ENCODE peak calls at places on chromosome 21, in six cellular contexts. M is WTC11, K is H1, J is SK-N-SH, N is A549, L is K562. V is an unnamed sample.
A peak's percentile ranks its signal among the peaks of the same experiment; 100 is the strongest.

GRCh38 chr21:17711896-17712295 is 99.2 kb upstream of the BTG3 start:
- DNase-seq in M (no peak), K (no peak), J (no peak), N (no peak), L (no peak), V (no peak)

GRCh38 chr21:33540711-33541104 is 1.2 kb downstream of the GART start:
- DNase-seq in M (no peak), K (no peak), J (no peak), N (no peak), L (no peak), V (no peak)

GRCh38 chr21:26850116-26850643 is 5.0 kb upstream of the ADAMTS1 start:
- DNase-seq in M (no peak), K (no peak), J (peak; percentile 51), N (no peak), L (peak; percentile 15), V (peak; percentile 59)

GRCh38 chr21:43206231-43207042 is 37.6 kb downstream of the CRYAA start:
- DNase-seq in M (peak; percentile 11), K (no peak), J (no peak), N (no peak), L (no peak), V (no peak)

GRCh38 chr21:44054710-44055109 is 42.6 kb downstream of the TRAPPC10 start:
- DNase-seq in M (no peak), K (no peak), J (no peak), N (no peak), L (no peak), V (peak; percentile 56)

GRCh38 chr21:32735524-32735923 is 7.7 kb upstream of the SYNJ1 start:
- DNase-seq in M (no peak), K (no peak), J (no peak), N (no peak), L (no peak), V (no peak)

GRCh38 chr21:44051462-44051941 is 39.4 kb downstream of the TRAPPC10 start:
- DNase-seq in M (no peak), K (no peak), J (no peak), N (no peak), L (no peak), V (peak; percentile 55)

GRCh38 chr21:34669149-34669879 is 520 bp downstream of the CLIC6 start:
- DNase-seq in M (peak; percentile 51), K (no peak), J (peak; percentile 26), N (no peak), L (no peak), V (no peak)

GRCh38 chr21:38806153-38806941 is 618 bp downstream of the ETS2 start:
- DNase-seq in M (peak; percentile 47), K (no peak), J (peak; percentile 74), N (no peak), L (no peak), V (no peak)

GRCh38 chr21:17780539-17780938 is 38.6 kb downstream of the C21orf91 start:
- DNase-seq in M (no peak), K (no peak), J (no peak), N (no peak), L (no peak), V (no peak)

GRCh38 chr21:39029086-39029772 is 154.0 kb downstream of the PSMG1 start:
- DNase-seq in M (no peak), K (no peak), J (peak; percentile 77), N (no peak), L (no peak), V (peak; percentile 83)

GRCh38 chr21:36613064-36613463 is 85.9 kb upstream of the SIM2 start:
- DNase-seq in M (no peak), K (no peak), J (no peak), N (no peak), L (no peak), V (peak; percentile 79)

GRCh38 chr21:33211732-33212131 is 18.0 kb upstream of the IFNAR2 start:
- DNase-seq in M (no peak), K (no peak), J (no peak), N (no peak), L (no peak), V (no peak)

GRCh38 chr21:25350056-25350455 is 257.2 kb downstream of the MRPL39 start:
- DNase-seq in M (peak; percentile 71), K (no peak), J (peak; percentile 25), N (no peak), L (peak; percentile 18), V (peak; percentile 60)

GRCh38 chr21:38680401-38680800 is 125.3 kb upstream of the ETS2 start:
- DNase-seq in M (no peak), K (no peak), J (no peak), N (no peak), L (no peak), V (no peak)

GRCh38 chr21:33232640-33233039 is 2.9 kb downstream of the IFNAR2 start:
- DNase-seq in M (no peak), K (no peak), J (no peak), N (no peak), L (no peak), V (no peak)

GRCh38 chr21:16514316-16514715 is 784.5 kb downstream of the USP25 start:
- DNase-seq in M (no peak), K (no peak), J (no peak), N (no peak), L (no peak), V (no peak)

GRCh38 chr21:34996304-34997081 is 52.6 kb downstream of the RUNX1 start:
- DNase-seq in M (no peak), K (no peak), J (no peak), N (no peak), L (peak; percentile 60), V (peak; percentile 41)

GRCh38 chr21:35599164-35599563 is 461.2 kb downstream of the SETD4 start:
- DNase-seq in M (no peak), K (no peak), J (no peak), N (no peak), L (no peak), V (no peak)

GRCh38 chr21:35350965-35351364 is 301.9 kb upstream of the RUNX1 start:
- DNase-seq in M (no peak), K (no peak), J (no peak), N (no peak), L (no peak), V (peak; percentile 41)

GRCh38 chr21:29873908-29874307 is 65.9 kb downstream of the GRIK1 start:
- DNase-seq in M (peak; percentile 16), K (no peak), J (no peak), N (no peak), L (no peak), V (no peak)

GRCh38 chr21:15274701-15275255 is 210.0 kb upstream of the NRIP1 start:
- DNase-seq in M (no peak), K (no peak), J (no peak), N (no peak), L (no peak), V (no peak)

GRCh38 chr21:31693222-31693621 is 33.7 kb downstream of the SOD1 start:
- DNase-seq in M (no peak), K (no peak), J (no peak), N (no peak), L (no peak), V (no peak)

GRCh38 chr21:43692949-43693348 is 26.0 kb upstream of the PDXK start:
- DNase-seq in M (no peak), K (no peak), J (no peak), N (no peak), L (no peak), V (no peak)

GRCh38 chr21:42833439-42833815 is 45.9 kb downstream of the WDR4 start:
- DNase-seq in M (peak; percentile 25), K (no peak), J (peak; percentile 77), N (peak; percentile 38), L (peak; percentile 62), V (peak; percentile 5)

GRCh38 chr21:39184050-39184980 is 1.1 kb upstream of the PSMG1 start:
- DNase-seq in M (no peak), K (no peak), J (no peak), N (no peak), L (no peak), V (no peak)

GRCh38 chr21:16536661-16537359 is 807.0 kb downstream of the USP25 start:
- DNase-seq in M (no peak), K (no peak), J (no peak), N (no peak), L (no peak), V (peak; percentile 6)

GRCh38 chr21:33640697-33641338 is 723 bp downstream of the CRYZL1 start:
- DNase-seq in M (no peak), K (no peak), J (peak; percentile 33), N (no peak), L (no peak), V (peak; percentile 22)

GRCh38 chr21:41139275-41139674 is 28.7 kb upstream of the BACE2 start:
- DNase-seq in M (no peak), K (no peak), J (no peak), N (no peak), L (no peak), V (no peak)
- TF ChIP-seq USF2 in M (no peak), K (no peak), J (no peak), N (no peak), L (no peak), V (no peak)

GRCh38 chr21:28758042-28758882 is 234.4 kb downstream of the LTN1 start:
- DNase-seq in M (no peak), K (no peak), J (no peak), N (no peak), L (no peak), V (no peak)

GRCh38 chr21:28750565-28750964 is 242.1 kb downstream of the LTN1 start:
- DNase-seq in M (no peak), K (no peak), J (no peak), N (no peak), L (no peak), V (no peak)

GRCh38 chr21:28754862-28755261 is 237.8 kb downstream of the LTN1 start:
- DNase-seq in M (no peak), K (no peak), J (no peak), N (no peak), L (no peak), V (no peak)

GRCh38 chr21:28752131-28752530 is 240.5 kb downstream of the LTN1 start:
- DNase-seq in M (no peak), K (no peak), J (no peak), N (no peak), L (no peak), V (no peak)

GRCh38 chr21:28754127-28754611 is 238.5 kb downstream of the LTN1 start:
- DNase-seq in M (no peak), K (no peak), J (no peak), N (no peak), L (no peak), V (peak; percentile 96)
- TF ChIP-seq USF2 in M (no peak), K (no peak), J (no peak), N (no peak), L (no peak), V (no peak)

GRCh38 chr21:41706678-41707077 is 60.2 kb downstream of the RIPK4 start:
- DNase-seq in M (no peak), K (no peak), J (no peak), N (no peak), L (peak; percentile 47), V (peak; percentile 39)
- TF ChIP-seq USF2 in M (no peak), K (no peak), J (no peak), N (no peak), L (no peak), V (no peak)

DNA sequence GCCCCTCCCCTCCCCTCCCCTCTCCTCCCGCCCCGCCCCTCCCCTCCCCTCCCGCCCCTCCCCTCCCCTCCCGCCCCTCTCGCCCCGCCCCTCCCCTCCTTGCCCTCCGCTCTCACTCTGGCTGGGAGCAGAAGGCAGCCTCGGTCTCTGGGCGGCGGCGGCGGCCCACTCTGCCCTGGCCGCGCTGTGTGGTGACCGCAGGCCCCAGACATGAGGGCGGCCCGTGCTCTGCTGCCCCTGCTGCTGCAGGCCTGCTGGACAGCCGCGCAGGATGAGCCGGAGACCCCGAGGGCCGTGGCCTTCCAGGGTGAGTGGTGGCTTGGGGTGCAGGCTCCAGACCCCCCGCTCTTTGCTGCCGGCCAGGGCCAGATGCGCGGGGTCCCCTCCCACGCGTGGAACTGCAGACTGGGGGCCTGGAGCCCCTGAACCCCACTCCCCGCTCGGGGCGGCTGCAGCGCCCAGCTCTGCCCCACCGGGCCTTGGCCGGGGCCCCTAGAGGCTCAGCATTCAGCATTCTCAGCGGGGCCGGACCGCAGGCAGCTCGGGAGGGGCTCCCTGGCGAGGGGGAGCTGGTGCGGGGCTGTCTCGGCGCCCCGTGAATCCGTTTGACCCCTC is at the start of gene COL6A1:
- DNase-seq in M (peak; percentile 58), K (no peak), J (peak; percentile 96), N (no peak), L (peak; percentile 90), V (peak; percentile 66)
- TF ChIP-seq USF2 in M (no peak), K (no peak), J (no peak), N (no peak), L (no peak), V (no peak)

V was measured in IMR-90.